ENCODE peak calls at places on chromosome 15, in ten cellular contexts. O is aorta; Y is activated CD4-positive, alpha-beta T cell treated with anti-CD3 and anti-CD28 coated beads, Interleukin-2, amount 50 U/mL, for 48 hours; J is ovary; I is astrocyte of the spinal cord; K is fibroblast of mammary gland; A is body of pancreas; M is ascending aorta; X is neural progenitor cell; V is stimulated activated CD8-positive, alpha-beta memory T cell treated with anti-CD3 and anti-CD28 coated beads, Interleukin-2, amount 100 ng/mL, for 48 hours. E is an unnamed sample.

GRCh38 chr15:85282504-85283115 is 97.8 kb upstream of the AKAP13 start:
- DNase-seq in O (no peak), Y (no peak), J (no peak), I (peak), K (peak), A (peak), M (no peak), X (no peak), V (no peak), E (peak)

GRCh38 chr15:70474367-70474681 is 289.0 kb downstream of the UACA start:
- DNase-seq in O (peak), Y (no peak), J (no peak), I (no peak), K (no peak), A (no peak), M (no peak), X (no peak), V (no peak), E (peak)

GRCh38 chr15:80924278-80924677 is 65.3 kb downstream of the MESD start:
- DNase-seq in O (no peak), Y (no peak), J (no peak), I (no peak), K (no peak), A (no peak), M (no peak), X (no peak), V (no peak), E (no peak)

GRCh38 chr15:40763801-40764765 is at the start of gene GCHFR:
- DNase-seq in O (peak), Y (peak), J (peak), I (peak), K (peak), A (peak), M (peak), X (peak), V (peak), E (peak)

GRCh38 chr15:29183071-29183831 is 86.4 kb downstream of the NSMCE3 start:
- DNase-seq in O (no peak), Y (peak), J (no peak), I (peak), K (no peak), A (no peak), M (no peak), X (no peak), V (no peak), E (no peak)

GRCh38 chr15:71042356-71042922 is 72.8 kb upstream of the THSD4 start:
- DNase-seq in O (no peak), Y (no peak), J (no peak), I (no peak), K (no peak), A (no peak), M (no peak), X (no peak), V (no peak), E (no peak)

GRCh38 chr15:93331545-93332117 is 242.6 kb upstream of the RGMA start:
- DNase-seq in O (no peak), Y (no peak), J (peak), I (no peak), K (no peak), A (peak), M (no peak), X (peak), V (no peak), E (no peak)

GRCh38 chr15:79641841-79642240 is 209.7 kb downstream of the MINAR1 start:
- DNase-seq in O (no peak), Y (no peak), J (no peak), I (no peak), K (peak), A (no peak), M (no peak), X (no peak), V (no peak), E (no peak)

GRCh38 chr15:59349715-59350420 is 22.8 kb downstream of the MYO1E start:
- DNase-seq in O (no peak), Y (peak), J (peak), I (peak), K (peak), A (no peak), M (peak), X (no peak), V (no peak), E (peak)

GRCh38 chr15:101198820-101199219 is 53.0 kb downstream of the CHSY1 start:
- DNase-seq in O (no peak), Y (no peak), J (no peak), I (peak), K (peak), A (no peak), M (no peak), X (no peak), V (no peak), E (no peak)

GRCh38 chr15:63358296-63359029 is 23.2 kb downstream of the CA12 start:
- DNase-seq in O (no peak), Y (no peak), J (no peak), I (no peak), K (no peak), A (no peak), M (no peak), X (no peak), V (no peak), E (no peak)

GRCh38 chr15:93454788-93455187 is 365.8 kb upstream of the RGMA start:
- DNase-seq in O (no peak), Y (no peak), J (no peak), I (no peak), K (no peak), A (no peak), M (no peak), X (no peak), V (no peak), E (no peak)

GRCh38 chr15:101124731-101125558 is 126.9 kb downstream of the CHSY1 start:
- DNase-seq in O (no peak), Y (no peak), J (no peak), I (peak), K (peak), A (no peak), M (no peak), X (no peak), V (no peak), E (no peak)

GRCh38 chr15:100940785-100941379 is 21.7 kb downstream of the LRRK1 start:
- DNase-seq in O (no peak), Y (no peak), J (no peak), I (no peak), K (no peak), A (no peak), M (no peak), X (no peak), V (no peak), E (no peak)

GRCh38 chr15:80906159-80906775 is 83.4 kb downstream of the MESD start:
- DNase-seq in O (no peak), Y (no peak), J (no peak), I (peak), K (peak), A (no peak), M (no peak), X (no peak), V (no peak), E (peak)

GRCh38 chr15:43249699-43250203 is 17.0 kb downstream of the TGM5 start:
- DNase-seq in O (no peak), Y (peak), J (no peak), I (peak), K (peak), A (no peak), M (peak), X (no peak), V (no peak), E (peak)

GRCh38 chr15:81050806-81051205 is 50.1 kb downstream of the TLNRD1 start:
- DNase-seq in O (no peak), Y (no peak), J (no peak), I (no peak), K (no peak), A (no peak), M (no peak), X (no peak), V (no peak), E (no peak)

GRCh38 chr15:40053234-40054055 is 14.5 kb upstream of the SRP14 start:
- DNase-seq in O (no peak), Y (no peak), J (no peak), I (no peak), K (no peak), A (no peak), M (peak), X (no peak), V (no peak), E (no peak)

GRCh38 chr15:60390931-60391501 is 6.8 kb downstream of the ANXA2 start:
- DNase-seq in O (peak), Y (no peak), J (peak), I (peak), K (peak), A (peak), M (peak), X (peak), V (no peak), E (peak)

GRCh38 chr15:38002883-38003477 is 68.5 kb downstream of the TMCO5A start:
- DNase-seq in O (peak), Y (peak), J (no peak), I (peak), K (peak), A (peak), M (peak), X (peak), V (peak), E (peak)

GRCh38 chr15:63565784-63566183 is 31.4 kb upstream of the FBXL22 start:
- DNase-seq in O (no peak), Y (no peak), J (no peak), I (no peak), K (no peak), A (no peak), M (no peak), X (no peak), V (no peak), E (no peak)

GRCh38 chr15:66233487-66234415 is 19.8 kb downstream of the MEGF11 start:
- DNase-seq in O (no peak), Y (peak), J (no peak), I (no peak), K (peak), A (no peak), M (no peak), X (peak), V (no peak), E (peak)

GRCh38 chr15:33016405-33017024 is 178.0 kb downstream of the FMN1 start:
- DNase-seq in O (no peak), Y (no peak), J (no peak), I (no peak), K (no peak), A (no peak), M (no peak), X (no peak), V (no peak), E (no peak)

GRCh38 chr15:68460166-68460565 is 28.2 kb upstream of the ITGA11 start:
- DNase-seq in O (no peak), Y (no peak), J (no peak), I (no peak), K (no peak), A (no peak), M (no peak), X (no peak), V (no peak), E (no peak)

E was measured in H4.